ENCODE peak calls at places on chromosome 7, in ten cellular contexts. One of them, this sample, is unnamed.

GRCh38 chr7:111030358-111030735 is 60.6 kb upstream of the LRRN3 start:
- DNase-seq in heart left ventricle: no peak
- DNase-seq in lower lobe of right lung: no peak
- DNase-seq in AG04450: no peak
- DNase-seq in A549: no peak
- DNase-seq in cardiac muscle cell: no peak
- DNase-seq in choroid plexus epithelial cell: no peak
- DNase-seq in fibroblast of mammary gland: peak
- DNase-seq in uterus: no peak
- DNase-seq in IMR-90: no peak
- DNase-seq in this sample: no peak

GRCh38 chr7:1757601-1758000 is 87.5 kb downstream of the ELFN1 start:
- DNase-seq in heart left ventricle: no peak
- DNase-seq in lower lobe of right lung: no peak
- DNase-seq in AG04450: no peak
- DNase-seq in A549: no peak
- DNase-seq in cardiac muscle cell: no peak
- DNase-seq in choroid plexus epithelial cell: no peak
- DNase-seq in fibroblast of mammary gland: no peak
- DNase-seq in uterus: no peak
- DNase-seq in IMR-90: no peak
- DNase-seq in this sample: no peak

GRCh38 chr7:133230591-133231194 is 22.2 kb upstream of the EXOC4 start:
- DNase-seq in heart left ventricle: no peak
- DNase-seq in lower lobe of right lung: no peak
- DNase-seq in AG04450: peak
- DNase-seq in A549: peak
- DNase-seq in cardiac muscle cell: peak
- DNase-seq in choroid plexus epithelial cell: peak
- DNase-seq in fibroblast of mammary gland: peak
- DNase-seq in uterus: no peak
- DNase-seq in IMR-90: peak
- DNase-seq in this sample: no peak

GRCh38 chr7:142537760-142538159 is 211.5 kb upstream of the PRSS1 start:
- DNase-seq in heart left ventricle: no peak
- DNase-seq in lower lobe of right lung: no peak
- DNase-seq in AG04450: no peak
- DNase-seq in A549: no peak
- DNase-seq in cardiac muscle cell: no peak
- DNase-seq in choroid plexus epithelial cell: no peak
- DNase-seq in fibroblast of mammary gland: no peak
- DNase-seq in uterus: no peak
- DNase-seq in IMR-90: no peak
- DNase-seq in this sample: no peak

GRCh38 chr7:78037603-78038002 is 239.0 kb downstream of the PHTF2 start:
- DNase-seq in heart left ventricle: no peak
- DNase-seq in lower lobe of right lung: no peak
- DNase-seq in AG04450: no peak
- DNase-seq in A549: no peak
- DNase-seq in cardiac muscle cell: no peak
- DNase-seq in choroid plexus epithelial cell: peak
- DNase-seq in fibroblast of mammary gland: no peak
- DNase-seq in uterus: no peak
- DNase-seq in IMR-90: no peak
- DNase-seq in this sample: no peak

GRCh38 chr7:138553805-138554204 is 93.7 kb downstream of the TRIM24 start:
- DNase-seq in heart left ventricle: no peak
- DNase-seq in lower lobe of right lung: no peak
- DNase-seq in AG04450: no peak
- DNase-seq in A549: no peak
- DNase-seq in cardiac muscle cell: no peak
- DNase-seq in choroid plexus epithelial cell: no peak
- DNase-seq in fibroblast of mammary gland: no peak
- DNase-seq in uterus: no peak
- DNase-seq in IMR-90: no peak
- DNase-seq in this sample: no peak

GRCh38 chr7:38025815-38026214 is 105.4 kb downstream of the EPDR1 start:
- DNase-seq in heart left ventricle: no peak
- DNase-seq in lower lobe of right lung: no peak
- DNase-seq in AG04450: no peak
- DNase-seq in A549: no peak
- DNase-seq in cardiac muscle cell: no peak
- DNase-seq in choroid plexus epithelial cell: no peak
- DNase-seq in fibroblast of mammary gland: no peak
- DNase-seq in uterus: no peak
- DNase-seq in IMR-90: no peak
- DNase-seq in this sample: no peak

GRCh38 chr7:19352271-19352670 is 207.1 kb upstream of the FERD3L start:
- DNase-seq in heart left ventricle: no peak
- DNase-seq in lower lobe of right lung: no peak
- DNase-seq in AG04450: peak
- DNase-seq in A549: no peak
- DNase-seq in cardiac muscle cell: no peak
- DNase-seq in choroid plexus epithelial cell: no peak
- DNase-seq in fibroblast of mammary gland: peak
- DNase-seq in uterus: no peak
- DNase-seq in IMR-90: no peak
- DNase-seq in this sample: no peak

GRCh38 chr7:6590645-6591110 is 857 bp downstream of the INTS15 start:
- DNase-seq in heart left ventricle: no peak
- DNase-seq in lower lobe of right lung: no peak
- DNase-seq in AG04450: no peak
- DNase-seq in A549: no peak
- DNase-seq in cardiac muscle cell: no peak
- DNase-seq in choroid plexus epithelial cell: peak
- DNase-seq in fibroblast of mammary gland: peak
- DNase-seq in uterus: no peak
- DNase-seq in IMR-90: no peak
- DNase-seq in this sample: no peak

GRCh38 chr7:28180031-28180363 is 598 bp downstream of the JAZF1 start:
- DNase-seq in heart left ventricle: no peak
- DNase-seq in lower lobe of right lung: no peak
- DNase-seq in AG04450: no peak
- DNase-seq in A549: no peak
- DNase-seq in cardiac muscle cell: no peak
- DNase-seq in choroid plexus epithelial cell: no peak
- DNase-seq in fibroblast of mammary gland: no peak
- DNase-seq in uterus: no peak
- DNase-seq in IMR-90: no peak
- DNase-seq in this sample: no peak

GRCh38 chr7:35753761-35754603 is 46.9 kb upstream of the SEPTIN7 start:
- DNase-seq in heart left ventricle: peak
- DNase-seq in lower lobe of right lung: no peak
- DNase-seq in AG04450: no peak
- DNase-seq in A549: no peak
- DNase-seq in cardiac muscle cell: peak
- DNase-seq in choroid plexus epithelial cell: peak
- DNase-seq in fibroblast of mammary gland: peak
- DNase-seq in uterus: peak
- DNase-seq in IMR-90: peak
- DNase-seq in this sample: no peak

GRCh38 chr7:158606111-158606510 is 18.5 kb upstream of the PTPRN2 start:
- DNase-seq in heart left ventricle: no peak
- DNase-seq in lower lobe of right lung: no peak
- DNase-seq in AG04450: no peak
- DNase-seq in A549: no peak
- DNase-seq in cardiac muscle cell: peak
- DNase-seq in choroid plexus epithelial cell: peak
- DNase-seq in fibroblast of mammary gland: no peak
- DNase-seq in uterus: no peak
- DNase-seq in IMR-90: no peak
- DNase-seq in this sample: no peak

GRCh38 chr7:81499262-81500116 is 270.4 kb downstream of the HGF start:
- DNase-seq in heart left ventricle: no peak
- DNase-seq in lower lobe of right lung: no peak
- DNase-seq in AG04450: peak
- DNase-seq in A549: peak
- DNase-seq in cardiac muscle cell: peak
- DNase-seq in choroid plexus epithelial cell: peak
- DNase-seq in fibroblast of mammary gland: peak
- DNase-seq in uterus: no peak
- DNase-seq in IMR-90: peak
- DNase-seq in this sample: peak

GRCh38 chr7:36390199-36391090 is 783 bp downstream of the ANLN start:
- DNase-seq in heart left ventricle: peak
- DNase-seq in lower lobe of right lung: peak
- DNase-seq in AG04450: peak
- DNase-seq in A549: peak
- DNase-seq in cardiac muscle cell: peak
- DNase-seq in choroid plexus epithelial cell: peak
- DNase-seq in fibroblast of mammary gland: peak
- DNase-seq in uterus: peak
- DNase-seq in IMR-90: peak
- DNase-seq in this sample: no peak

GRCh38 chr7:140155428-140155827 is 21.4 kb downstream of the KDM7A start:
- DNase-seq in heart left ventricle: no peak
- DNase-seq in lower lobe of right lung: no peak
- DNase-seq in AG04450: no peak
- DNase-seq in A549: no peak
- DNase-seq in cardiac muscle cell: peak
- DNase-seq in choroid plexus epithelial cell: no peak
- DNase-seq in fibroblast of mammary gland: no peak
- DNase-seq in uterus: no peak
- DNase-seq in IMR-90: no peak
- DNase-seq in this sample: no peak

GRCh38 chr7:140160308-140160707 is 16.5 kb downstream of the KDM7A start:
- DNase-seq in heart left ventricle: no peak
- DNase-seq in lower lobe of right lung: no peak
- DNase-seq in AG04450: no peak
- DNase-seq in A549: no peak
- DNase-seq in cardiac muscle cell: no peak
- DNase-seq in choroid plexus epithelial cell: no peak
- DNase-seq in fibroblast of mammary gland: no peak
- DNase-seq in uterus: no peak
- DNase-seq in IMR-90: no peak
- DNase-seq in this sample: no peak

GRCh38 chr7:140161047-140161446 is 15.7 kb downstream of the KDM7A start:
- DNase-seq in heart left ventricle: no peak
- DNase-seq in lower lobe of right lung: no peak
- DNase-seq in AG04450: no peak
- DNase-seq in A549: no peak
- DNase-seq in cardiac muscle cell: no peak
- DNase-seq in choroid plexus epithelial cell: no peak
- DNase-seq in fibroblast of mammary gland: no peak
- DNase-seq in uterus: no peak
- DNase-seq in IMR-90: no peak
- DNase-seq in this sample: no peak

GRCh38 chr7:140156460-140157080 is 20.2 kb downstream of the KDM7A start:
- DNase-seq in heart left ventricle: no peak
- DNase-seq in lower lobe of right lung: no peak
- DNase-seq in AG04450: no peak
- DNase-seq in A549: no peak
- DNase-seq in cardiac muscle cell: no peak
- DNase-seq in choroid plexus epithelial cell: no peak
- DNase-seq in fibroblast of mammary gland: no peak
- DNase-seq in uterus: no peak
- DNase-seq in IMR-90: no peak
- DNase-seq in this sample: no peak

DNA sequence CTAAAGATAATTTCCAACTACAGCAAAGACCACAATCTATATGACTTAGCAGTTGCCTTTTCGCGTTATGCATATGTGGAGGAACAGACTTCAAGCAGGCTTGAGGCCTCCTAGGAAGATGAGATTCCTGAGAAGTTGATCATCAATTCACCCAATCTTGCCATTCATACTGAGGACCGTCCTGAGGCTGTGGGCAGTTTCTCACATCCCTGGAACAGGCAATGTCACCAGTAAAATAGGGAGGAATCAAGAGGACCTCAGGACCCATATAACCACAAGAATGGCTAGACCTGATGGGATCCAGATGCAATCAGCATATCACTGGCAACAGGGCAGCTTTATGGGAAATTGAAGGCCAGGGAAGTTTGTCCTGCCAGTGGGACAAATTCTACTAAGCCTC is 17.3 kb downstream of the KDM7A start:
- DNase-seq in heart left ventricle: no peak
- DNase-seq in lower lobe of right lung: no peak
- DNase-seq in AG04450: no peak
- DNase-seq in A549: no peak
- DNase-seq in cardiac muscle cell: no peak
- DNase-seq in choroid plexus epithelial cell: peak
- DNase-seq in fibroblast of mammary gland: peak
- DNase-seq in uterus: no peak
- DNase-seq in IMR-90: peak
- DNase-seq in this sample: no peak
- H3K4me3 ChIP-seq in heart left ventricle: no peak
- H3K4me3 ChIP-seq in lower lobe of right lung: no peak
- H3K4me3 ChIP-seq in AG04450: no peak
- H3K4me3 ChIP-seq in A549: no peak
- H3K4me3 ChIP-seq in cardiac muscle cell: no peak
- H3K4me3 ChIP-seq in choroid plexus epithelial cell: no peak
- H3K4me3 ChIP-seq in fibroblast of mammary gland: no peak
- H3K4me3 ChIP-seq in uterus: no peak
- H3K4me3 ChIP-seq in IMR-90: no peak
- H3K4me3 ChIP-seq in this sample: no peak

GRCh38 chr7:44236333-44236728 is 35.6 kb downstream of the YKT6 start:
- DNase-seq in heart left ventricle: no peak
- DNase-seq in lower lobe of right lung: no peak
- DNase-seq in AG04450: no peak
- DNase-seq in A549: no peak
- DNase-seq in cardiac muscle cell: no peak
- DNase-seq in choroid plexus epithelial cell: no peak
- DNase-seq in fibroblast of mammary gland: no peak
- DNase-seq in uterus: no peak
- DNase-seq in IMR-90: no peak
- DNase-seq in this sample: no peak
- TF ChIP-seq CTCF in heart left ventricle: no peak
- TF ChIP-seq CTCF in lower lobe of right lung: no peak
- TF ChIP-seq CTCF in AG04450: no peak
- TF ChIP-seq CTCF in A549: no peak
- TF ChIP-seq CTCF in cardiac muscle cell: no peak
- TF ChIP-seq CTCF in choroid plexus epithelial cell: no peak
- TF ChIP-seq CTCF in fibroblast of mammary gland: no peak
- TF ChIP-seq CTCF in uterus: no peak
- TF ChIP-seq CTCF in IMR-90: no peak
- TF ChIP-seq CTCF in this sample: no peak

GRCh38 chr7:15440482-15440881 is 121.3 kb downstream of the AGMO start:
- DNase-seq in heart left ventricle: no peak
- DNase-seq in lower lobe of right lung: no peak
- DNase-seq in AG04450: no peak
- DNase-seq in A549: no peak
- DNase-seq in cardiac muscle cell: no peak
- DNase-seq in choroid plexus epithelial cell: no peak
- DNase-seq in fibroblast of mammary gland: no peak
- DNase-seq in uterus: no peak
- DNase-seq in IMR-90: no peak
- DNase-seq in this sample: no peak
- H3K4me3 ChIP-seq in heart left ventricle: no peak
- H3K4me3 ChIP-seq in lower lobe of right lung: no peak
- H3K4me3 ChIP-seq in AG04450: no peak
- H3K4me3 ChIP-seq in A549: no peak
- H3K4me3 ChIP-seq in cardiac muscle cell: no peak
- H3K4me3 ChIP-seq in choroid plexus epithelial cell: no peak
- H3K4me3 ChIP-seq in fibroblast of mammary gland: no peak
- H3K4me3 ChIP-seq in uterus: no peak
- H3K4me3 ChIP-seq in IMR-90: no peak
- H3K4me3 ChIP-seq in this sample: no peak

DNA sequence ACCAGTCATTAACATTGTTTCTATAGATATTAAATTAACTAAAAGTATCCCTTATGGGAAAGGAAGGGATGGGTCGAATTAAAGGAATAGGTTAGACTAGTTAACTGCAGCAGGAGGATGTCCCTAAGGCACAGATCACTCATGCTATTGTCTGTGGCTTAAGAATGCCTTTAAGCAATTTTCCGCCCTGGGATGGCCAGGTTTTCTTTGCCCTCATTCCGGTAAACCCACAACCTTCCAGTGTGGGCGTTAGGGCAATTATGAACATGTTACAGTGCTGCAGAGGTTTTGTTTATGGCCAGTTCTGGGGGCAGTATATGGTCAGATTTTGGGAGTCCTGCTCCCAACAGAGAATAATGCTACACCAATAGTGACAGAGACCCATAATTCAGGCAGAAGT is 139.3 kb upstream of the CDK13 start:
- DNase-seq in heart left ventricle: no peak
- DNase-seq in lower lobe of right lung: no peak
- DNase-seq in AG04450: no peak
- DNase-seq in A549: no peak
- DNase-seq in cardiac muscle cell: no peak
- DNase-seq in choroid plexus epithelial cell: no peak
- DNase-seq in fibroblast of mammary gland: no peak
- DNase-seq in uterus: no peak
- DNase-seq in IMR-90: no peak
- DNase-seq in this sample: no peak
- TF ChIP-seq CTCF in heart left ventricle: no peak
- TF ChIP-seq CTCF in lower lobe of right lung: no peak
- TF ChIP-seq CTCF in AG04450: no peak
- TF ChIP-seq CTCF in A549: no peak
- TF ChIP-seq CTCF in cardiac muscle cell: no peak
- TF ChIP-seq CTCF in choroid plexus epithelial cell: no peak
- TF ChIP-seq CTCF in fibroblast of mammary gland: no peak
- TF ChIP-seq CTCF in uterus: no peak
- TF ChIP-seq CTCF in IMR-90: no peak
- TF ChIP-seq CTCF in this sample: no peak